ENCODE peak calls at places on chromosomes 3 and 15, in nine cellular contexts. E is fibroblast of villous mesenchyme; U is cardiac fibroblast; D is foreskin keratinocyte; Y is activated CD8-positive, alpha-beta T cell treated with anti-CD3 and anti-CD28 coated beads for 36 hours; M is CD4-positive, alpha-beta T cell; B is glutamatergic neuron; T is heart left ventricle; S is nephron progenitor cell. I is an unnamed sample.

GRCh38 chr3:51945031-51945840 is 3.1 kb downstream of the PARP3 start:
- DNase-seq in E (no peak), U (no peak), D (no peak), Y (no peak), M (no peak), B (no peak), T (peak), S (no peak), I (no peak)

GRCh38 chr15:101133751-101134261 is 118.0 kb downstream of the CHSY1 start:
- DNase-seq in E (no peak), U (no peak), D (no peak), Y (no peak), M (no peak), B (peak), T (no peak), S (no peak), I (no peak)

GRCh38 chr3:113783980-113784379 is 37.1 kb downstream of the ATP6V1A start:
- DNase-seq in E (peak), U (peak), D (no peak), Y (no peak), M (no peak), B (no peak), T (no peak), S (no peak), I (no peak)

GRCh38 chr15:68054658-68055223 is 626 bp downstream of the PIAS1 start:
- DNase-seq in E (peak), U (peak), D (peak), Y (peak), M (peak), B (peak), T (peak), S (peak), I (no peak)

GRCh38 chr3:153242900-153243299 is 80.9 kb downstream of the RAP2B start:
- DNase-seq in E (no peak), U (no peak), D (no peak), Y (peak), M (no peak), B (no peak), T (no peak), S (no peak), I (no peak)

GRCh38 chr3:57966823-57967222 is 41.4 kb upstream of the FLNB start:
- DNase-seq in E (no peak), U (peak), D (no peak), Y (no peak), M (no peak), B (no peak), T (no peak), S (no peak), I (no peak)

GRCh38 chr15:58261368-58261767 is 123.2 kb downstream of the AQP9 start:
- DNase-seq in E (no peak), U (no peak), D (no peak), Y (no peak), M (no peak), B (no peak), T (no peak), S (no peak), I (no peak)

GRCh38 chr15:32909431-32909830 is 191.6 kb downstream of the GREM1 start:
- DNase-seq in E (peak), U (peak), D (no peak), Y (no peak), M (no peak), B (no peak), T (no peak), S (no peak), I (no peak)

GRCh38 chr3:195172285-195172684 is 98.7 kb downstream of the XXYLT1 start:
- DNase-seq in E (no peak), U (no peak), D (no peak), Y (no peak), M (no peak), B (no peak), T (no peak), S (no peak), I (no peak)

GRCh38 chr3:124351430-124352142 is 359.7 kb upstream of the ROPN1 start:
- DNase-seq in E (peak), U (peak), D (peak), Y (no peak), M (no peak), B (peak), T (peak), S (peak), I (no peak)

GRCh38 chr15:39736646-39737550 is 45.7 kb downstream of the FSIP1 start:
- DNase-seq in E (no peak), U (no peak), D (no peak), Y (no peak), M (no peak), B (peak), T (peak), S (no peak), I (no peak)

GRCh38 chr3:185353823-185354614 is 8.9 kb upstream of the MAP3K13 start:
- DNase-seq in E (peak), U (peak), D (peak), Y (peak), M (peak), B (peak), T (peak), S (peak), I (peak)

GRCh38 chr3:97278506-97278905 is 464.1 kb downstream of the EPHA6 start:
- DNase-seq in E (no peak), U (no peak), D (no peak), Y (no peak), M (no peak), B (no peak), T (no peak), S (no peak), I (no peak)

GRCh38 chr3:71258116-71258515 is 325.4 kb downstream of the FOXP1 start:
- DNase-seq in E (peak), U (peak), D (peak), Y (no peak), M (no peak), B (no peak), T (no peak), S (no peak), I (no peak)

GRCh38 chr3:129119365-129120100 is 2.1 kb downstream of the RAB43 start:
- DNase-seq in E (peak), U (no peak), D (no peak), Y (peak), M (no peak), B (no peak), T (no peak), S (no peak), I (no peak)

GRCh38 chr15:53978248-53978906 is at the start of gene UNC13C:
- DNase-seq in E (no peak), U (no peak), D (no peak), Y (peak), M (no peak), B (peak), T (no peak), S (peak), I (no peak)

GRCh38 chr15:68550498-68551295 is 28.1 kb upstream of the CORO2B start:
- DNase-seq in E (peak), U (peak), D (no peak), Y (peak), M (peak), B (peak), T (peak), S (peak), I (peak)

GRCh38 chr3:155712008-155712407 is 32.9 kb downstream of the PLCH1 start:
- DNase-seq in E (no peak), U (peak), D (peak), Y (no peak), M (no peak), B (no peak), T (no peak), S (no peak), I (no peak)

GRCh38 chr3:50664959-50665602 is 9.6 kb upstream of the DOCK3 start:
- DNase-seq in E (no peak), U (no peak), D (no peak), Y (peak), M (no peak), B (no peak), T (peak), S (no peak), I (no peak)

DNA sequence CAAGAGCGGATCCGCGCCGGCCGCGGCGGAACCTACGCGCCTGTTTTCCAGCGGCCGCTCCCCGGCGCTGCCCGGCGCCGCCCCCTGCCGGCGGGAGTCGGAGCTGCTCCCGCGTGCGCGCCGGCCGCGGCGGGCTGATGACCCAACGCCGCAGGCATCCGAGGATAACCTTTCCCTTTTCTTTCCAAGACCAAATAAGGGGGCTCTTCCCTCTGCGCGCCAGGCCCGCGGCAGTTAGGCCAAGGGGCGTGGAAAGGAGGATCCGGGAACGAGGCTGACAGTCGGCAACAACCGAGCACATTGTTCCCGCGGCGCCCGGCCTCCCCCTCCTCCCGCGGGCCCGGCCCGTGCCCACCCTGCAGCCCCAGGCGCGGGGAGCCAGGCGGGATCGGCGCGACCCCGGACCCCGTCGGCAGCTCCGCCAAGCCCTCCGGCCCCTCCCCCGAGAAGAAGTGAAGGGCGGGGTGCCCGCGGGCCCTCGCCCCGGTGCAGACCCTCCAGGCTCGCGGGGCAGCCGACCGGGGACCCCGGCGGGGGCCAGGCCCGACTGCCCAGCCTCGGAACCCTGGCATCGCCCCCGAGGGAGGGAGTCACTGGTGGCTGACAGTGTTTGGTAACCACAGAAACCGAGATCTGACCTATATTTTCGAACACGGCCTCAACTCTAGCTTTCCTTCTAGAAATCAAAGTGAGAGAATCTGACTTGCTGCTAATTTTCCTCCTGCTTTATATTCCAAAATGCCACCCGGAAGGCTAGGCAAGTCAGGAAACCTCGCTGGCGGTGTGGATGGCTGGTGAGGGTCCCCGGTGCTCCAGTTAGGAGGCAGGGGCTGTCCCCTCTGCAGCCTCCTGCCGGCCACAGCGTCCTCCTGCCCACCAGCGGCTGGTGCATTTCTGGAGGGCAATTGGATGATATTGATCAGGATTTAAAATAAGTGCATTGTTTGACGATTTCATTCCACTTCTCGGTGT is 45.6 kb upstream of the SYNM start:
- DNase-seq in E (peak), U (peak), D (peak), Y (peak), M (peak), B (peak), T (peak), S (peak), I (peak)
- TF ChIP-seq CTCF in E (peak), U (peak), D (peak), Y (peak), M (peak), B (peak), T (peak), S (peak), I (peak)

GRCh38 chr3:143349455-143349854 is 229.9 kb downstream of the CHST2 start:
- DNase-seq in E (no peak), U (no peak), D (no peak), Y (no peak), M (no peak), B (no peak), T (no peak), S (no peak), I (no peak)

GRCh38 chr3:143344516-143345165 is 225.1 kb downstream of the CHST2 start:
- DNase-seq in E (peak), U (no peak), D (no peak), Y (no peak), M (no peak), B (no peak), T (no peak), S (no peak), I (no peak)

GRCh38 chr3:143352031-143352623 is 232.6 kb downstream of the CHST2 start:
- DNase-seq in E (peak), U (no peak), D (no peak), Y (no peak), M (no peak), B (no peak), T (no peak), S (no peak), I (no peak)

GRCh38 chr3:143352850-143353550 is 233.4 kb downstream of the CHST2 start:
- DNase-seq in E (no peak), U (no peak), D (no peak), Y (no peak), M (no peak), B (no peak), T (no peak), S (no peak), I (no peak)

DNA sequence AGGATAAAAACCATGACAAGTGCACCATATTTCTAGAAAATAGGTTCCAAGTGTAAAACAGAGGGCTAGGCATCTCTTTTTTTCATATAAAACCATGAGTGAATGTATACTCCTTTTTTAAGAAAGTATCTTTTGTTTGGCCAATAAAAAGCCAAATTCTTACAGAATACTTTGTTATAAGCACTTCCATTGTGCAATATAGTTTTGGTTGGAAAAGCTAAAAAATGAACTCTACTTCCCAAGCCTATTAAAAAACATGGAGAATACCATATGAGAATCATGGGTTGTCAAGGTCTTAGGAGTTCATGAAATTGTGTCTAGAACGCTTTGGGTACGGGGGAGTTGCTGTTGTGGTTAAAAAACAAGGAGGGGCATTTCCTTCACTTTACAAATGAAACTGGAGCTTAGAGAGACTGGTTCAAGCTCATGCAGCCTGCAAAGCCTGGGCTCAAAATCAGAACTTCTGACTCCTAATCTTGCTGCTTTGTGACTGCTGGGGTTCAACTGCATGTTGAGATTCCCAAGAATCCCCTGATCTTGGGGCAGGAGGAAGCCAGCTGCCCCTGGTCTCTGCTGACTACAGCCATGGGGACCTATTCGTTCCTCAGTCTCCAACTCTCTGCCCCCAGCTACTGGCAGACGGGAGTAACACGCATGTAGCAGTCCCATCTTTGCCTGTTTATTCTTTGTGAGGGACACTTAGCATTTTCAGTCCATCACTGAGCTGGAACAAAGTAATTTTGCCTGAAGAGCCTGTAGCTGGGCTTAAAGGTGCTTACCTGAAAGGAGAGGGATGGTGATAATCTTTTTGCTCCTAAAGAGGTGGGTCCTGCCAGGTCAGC is 229.1 kb downstream of the CHST2 start:
- DNase-seq in E (no peak), U (no peak), D (no peak), Y (no peak), M (no peak), B (no peak), T (no peak), S (no peak), I (no peak)
- TF ChIP-seq CTCF in E (peak), U (peak), D (peak), Y (no peak), M (no peak), B (no peak), T (no peak), S (no peak), I (no peak)

DNA sequence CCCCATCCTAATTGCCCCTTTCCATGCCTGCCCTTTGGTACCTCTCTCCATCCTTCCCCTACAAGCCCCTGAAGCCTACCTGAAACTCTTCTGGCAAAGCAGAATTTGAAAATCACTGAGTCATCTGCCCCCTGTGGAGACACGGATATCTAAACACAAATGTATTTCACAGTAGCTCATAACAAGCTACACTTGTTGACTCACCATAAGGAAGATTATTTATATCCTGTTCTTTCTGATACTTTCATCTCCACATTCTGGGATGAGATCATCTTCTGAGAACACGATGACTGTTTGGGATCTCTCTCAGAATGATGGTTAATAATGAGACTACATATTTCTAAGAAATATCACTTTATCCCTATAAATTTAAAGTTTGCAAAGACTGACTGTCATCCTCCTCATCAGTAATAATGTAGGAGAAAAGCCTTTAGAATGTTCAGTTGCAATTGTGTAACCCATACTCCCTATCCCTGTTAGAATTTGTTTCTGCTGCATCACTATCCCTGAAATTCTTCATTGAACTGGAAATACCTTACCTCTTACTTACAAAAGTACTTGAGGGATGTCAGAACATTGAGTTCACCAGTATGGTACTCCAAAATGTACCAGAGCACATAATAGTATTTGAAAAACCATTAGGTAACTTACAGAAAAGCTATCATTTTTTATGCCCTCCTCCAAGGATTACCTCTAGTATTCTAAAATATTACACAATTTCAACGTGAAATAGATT is 116.1 kb upstream of the IL12A start:
- DNase-seq in E (peak), U (peak), D (peak), Y (no peak), M (no peak), B (no peak), T (no peak), S (no peak), I (no peak)
- TF ChIP-seq CTCF in E (peak), U (peak), D (peak), Y (no peak), M (no peak), B (no peak), T (no peak), S (no peak), I (no peak)

DNA sequence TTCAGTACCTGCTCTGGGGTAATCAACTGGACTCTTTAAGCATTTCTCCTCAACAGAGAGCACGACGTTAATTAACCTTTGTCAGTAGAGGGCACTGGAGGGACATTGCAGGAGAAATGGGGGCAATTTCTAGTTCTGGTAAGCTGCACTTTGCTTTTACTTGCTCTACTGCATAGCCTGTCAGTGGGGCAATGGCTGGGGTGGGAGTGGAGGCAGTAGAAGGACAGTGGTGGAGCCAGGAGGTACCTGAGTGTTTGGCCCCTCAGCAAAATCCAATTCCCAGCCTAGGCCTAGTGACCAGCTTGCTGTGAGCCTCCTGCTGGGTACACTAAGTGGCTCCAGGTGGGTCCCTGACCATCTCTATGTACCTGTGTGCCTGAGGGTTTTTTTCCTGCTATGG is 18.3 kb upstream of the MED12L start:
- DNase-seq in E (peak), U (peak), D (no peak), Y (peak), M (no peak), B (no peak), T (no peak), S (no peak), I (no peak)
- TF ChIP-seq CTCF in E (peak), U (peak), D (peak), Y (peak), M (no peak), B (no peak), T (no peak), S (no peak), I (no peak)

GRCh38 chr3:157532529-157533297 is 29.5 kb upstream of the VEPH1 start:
- DNase-seq in E (peak), U (peak), D (peak), Y (peak), M (no peak), B (no peak), T (no peak), S (peak), I (no peak)

GRCh38 chr3:157531771-157532170 is 28.6 kb upstream of the VEPH1 start:
- DNase-seq in E (no peak), U (peak), D (no peak), Y (no peak), M (no peak), B (no peak), T (no peak), S (no peak), I (no peak)

GRCh38 chr3:157535667-157536066 is 32.5 kb upstream of the VEPH1 start:
- DNase-seq in E (no peak), U (no peak), D (no peak), Y (no peak), M (no peak), B (no peak), T (no peak), S (no peak), I (no peak)

GRCh38 chr3:157533298-157533870 is 30.2 kb upstream of the VEPH1 start:
- DNase-seq in E (peak), U (peak), D (no peak), Y (no peak), M (no peak), B (no peak), T (no peak), S (no peak), I (no peak)

DNA sequence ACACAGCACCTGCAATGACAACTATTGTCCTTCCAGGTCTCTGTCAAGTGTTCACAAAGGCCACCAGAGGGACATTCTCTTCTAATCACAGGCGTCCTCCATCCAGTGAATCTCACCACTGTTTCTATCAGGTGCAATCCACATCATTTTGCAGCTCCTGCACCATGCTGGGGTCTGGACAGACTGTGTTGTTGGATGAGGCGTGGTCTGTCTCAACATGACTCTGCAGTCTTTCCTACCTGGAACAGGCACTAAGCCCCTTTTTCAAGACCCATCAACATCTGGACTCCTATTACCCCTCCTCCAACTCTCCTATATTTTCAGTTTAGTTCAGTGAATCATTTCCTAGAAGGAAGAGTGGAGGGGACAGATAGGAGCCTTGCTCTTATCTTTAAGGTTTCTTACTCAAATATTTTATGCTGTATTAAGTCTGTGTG is 31.5 kb upstream of the VEPH1 start:
- DNase-seq in E (no peak), U (no peak), D (no peak), Y (no peak), M (no peak), B (no peak), T (no peak), S (no peak), I (no peak)
- TF ChIP-seq CTCF in E (no peak), U (no peak), D (no peak), Y (no peak), M (no peak), B (no peak), T (no peak), S (no peak), I (no peak)

GRCh38 chr15:92930061-92930460 is 29.9 kb downstream of the CHD2 start:
- DNase-seq in E (peak), U (no peak), D (no peak), Y (no peak), M (no peak), B (no peak), T (no peak), S (no peak), I (no peak)

GRCh38 chr15:92932946-92933649 is 33.0 kb downstream of the CHD2 start:
- DNase-seq in E (peak), U (no peak), D (no peak), Y (no peak), M (no peak), B (no peak), T (no peak), S (no peak), I (no peak)

GRCh38 chr15:92928351-92928750 is 28.2 kb downstream of the CHD2 start:
- DNase-seq in E (no peak), U (no peak), D (no peak), Y (no peak), M (no peak), B (no peak), T (no peak), S (no peak), I (no peak)

GRCh38 chr15:92929002-92929401 is 28.9 kb downstream of the CHD2 start:
- DNase-seq in E (no peak), U (no peak), D (no peak), Y (no peak), M (no peak), B (no peak), T (no peak), S (no peak), I (no peak)

GRCh38 chr15:92930776-92931175 is 30.7 kb downstream of the CHD2 start:
- DNase-seq in E (peak), U (peak), D (peak), Y (no peak), M (no peak), B (no peak), T (no peak), S (no peak), I (no peak)
- TF ChIP-seq CTCF in E (no peak), U (no peak), D (no peak), Y (no peak), M (no peak), B (no peak), T (no peak), S (no peak), I (no peak)